ENCODE peak calls at places on chromosomes 7 and 10, in seven cellular contexts. E is fibroblast of lung, C is lower lobe of right lung, A is GM23248, F is left ventricle myocardium inferior, O is RWPE2, R is BJ. Q is an unnamed sample.

GRCh38 chr10:44975487-44976331 is 2.9 kb downstream of the DEPP1 start:
- DNase-seq in E (peak), C (no peak), R (no peak), A (peak), F (no peak), O (no peak), Q (no peak)

GRCh38 chr10:130021373-130021950 is 57.4 kb upstream of the EBF3 start:
- DNase-seq in O (no peak), A (peak), E (peak), C (no peak), R (peak), F (no peak), Q (no peak)

GRCh38 chr10:16933799-16934198 is 116.6 kb upstream of the RSU1 start:
- DNase-seq in C (no peak), F (no peak), E (no peak), R (no peak), A (no peak), O (no peak), Q (peak)

GRCh38 chr7:41131956-41132355 is 570.9 kb downstream of the INHBA start:
- DNase-seq in C (no peak), R (no peak), F (no peak), A (no peak), E (no peak), O (no peak), Q (no peak)

GRCh38 chr7:55048221-55048859 is 29.5 kb downstream of the EGFR start:
- DNase-seq in A (no peak), C (no peak), R (no peak), O (no peak), E (peak), F (no peak), Q (no peak)

GRCh38 chr7:44633254-44634186 is 27.1 kb downstream of the OGDH start:
- DNase-seq in A (peak), C (peak), F (peak), E (peak), O (no peak), R (peak), Q (peak)

GRCh38 chr10:113854757-113855626 is 531 bp downstream of the NHLRC2 start:
- DNase-seq in E (peak), O (peak), F (peak), R (no peak), C (peak), A (peak), Q (peak)

GRCh38 chr10:71419002-71419540 is 22.4 kb downstream of the CDH23 start:
- DNase-seq in C (no peak), A (no peak), E (no peak), O (no peak), R (no peak), F (no peak), Q (no peak)

GRCh38 chr7:43938892-43939482 is 12.8 kb downstream of the UBE2D4 start:
- DNase-seq in C (no peak), O (no peak), A (no peak), R (no peak), F (no peak), E (no peak), Q (no peak)

GRCh38 chr7:116984917-116985316 is 31.6 kb downstream of the ST7 start:
- DNase-seq in R (no peak), A (peak), O (no peak), E (peak), F (no peak), C (no peak), Q (no peak)

GRCh38 chr7:111113263-111114017 is 22.5 kb downstream of the LRRN3 start:
- DNase-seq in R (no peak), F (no peak), E (peak), A (peak), C (no peak), O (no peak), Q (peak)

GRCh38 chr10:12980713-12981306 is 20.7 kb downstream of the CCDC3 start:
- DNase-seq in F (no peak), A (no peak), C (no peak), E (no peak), R (no peak), O (no peak), Q (no peak)

GRCh38 chr7:7972128-7972527 is 3.5 kb downstream of the GLCCI1 start:
- DNase-seq in E (no peak), F (no peak), A (no peak), C (no peak), O (no peak), R (no peak), Q (no peak)

GRCh38 chr10:110843031-110843430 is 28.7 kb upstream of the PDCD4 start:
- DNase-seq in R (no peak), O (no peak), C (no peak), A (no peak), F (no peak), E (no peak), Q (peak)

GRCh38 chr10:51156913-51157312 is 82.6 kb downstream of the PRKG1 start:
- DNase-seq in F (no peak), A (peak), R (peak), E (peak), C (no peak), O (no peak), Q (no peak)

GRCh38 chr7:434891-435486 is 84.7 kb downstream of the PDGFA start:
- DNase-seq in O (no peak), E (no peak), A (no peak), R (no peak), C (no peak), F (no peak), Q (no peak)

GRCh38 chr10:102140913-102141540 is 8.2 kb downstream of the PPRC1 start:
- DNase-seq in F (no peak), E (no peak), R (no peak), O (no peak), A (no peak), C (no peak), Q (no peak)

GRCh38 chr10:86450806-86451603 is 70.6 kb downstream of the WAPL start:
- DNase-seq in O (no peak), C (no peak), E (no peak), R (no peak), F (no peak), A (no peak), Q (no peak)

GRCh38 chr7:74040791-74041520 is 13.0 kb downstream of the ELN start:
- DNase-seq in C (no peak), R (no peak), A (no peak), O (no peak), E (no peak), F (no peak), Q (no peak)

GRCh38 chr10:44125879-44126675 is 258.8 kb downstream of the CXCL12 start:
- DNase-seq in A (peak), O (no peak), E (peak), F (no peak), R (peak), C (no peak), Q (no peak)

GRCh38 chr10:10797467-10797866 is 220.2 kb upstream of the CELF2 start:
- DNase-seq in O (no peak), A (peak), F (no peak), R (no peak), E (peak), C (no peak), Q (no peak)

GRCh38 chr10:79358811-79359210 is 11.5 kb downstream of the PPIF start:
- DNase-seq in A (no peak), E (no peak), O (no peak), F (no peak), R (no peak), C (no peak), Q (no peak)

GRCh38 chr10:100101526-100102076 is 19.9 kb upstream of the CPN1 start:
- DNase-seq in C (no peak), E (no peak), F (no peak), O (no peak), R (no peak), A (peak), Q (no peak)

GRCh38 chr7:44261239-44261638 is 60.5 kb downstream of the YKT6 start:
- DNase-seq in C (no peak), A (no peak), F (no peak), E (no peak), R (no peak), O (no peak), Q (peak)

GRCh38 chr7:70614237-70614984 is 517.5 kb upstream of the GALNT17 start:
- DNase-seq in E (peak), F (peak), C (no peak), R (no peak), A (peak), O (no peak), Q (peak)

GRCh38 chr7:101626069-101626671 is 2.9 kb downstream of the MYL10 start:
- DNase-seq in E (no peak), R (no peak), A (no peak), F (no peak), C (no peak), O (no peak), Q (no peak)

GRCh38 chr7:101921061-101921460 is 103.6 kb downstream of the CUX1 start:
- DNase-seq in R (no peak), O (no peak), C (peak), E (no peak), F (no peak), A (no peak), Q (no peak)

GRCh38 chr7:150415161-150416160 is 35.0 kb upstream of the GIMAP8 start:
- DNase-seq in E (no peak), A (no peak), C (no peak), F (no peak), O (no peak), R (no peak), Q (no peak)

GRCh38 chr10:134743-135600 is at the start of gene ZMYND11:
- DNase-seq in O (no peak), R (no peak), A (peak), C (peak), F (peak), E (peak), Q (peak)

GRCh38 chr10:11437391-11438241 is 173.8 kb downstream of the USP6NL start:
- DNase-seq in E (no peak), A (no peak), F (no peak), O (no peak), R (no peak), C (no peak), Q (no peak)

GRCh38 chr7:99997545-99998137 is 17.8 kb upstream of the ZKSCAN1 start:
- DNase-seq in C (peak), R (no peak), O (peak), A (peak), E (peak), F (peak), Q (peak)
- H3K4me3 ChIP-seq in C (peak), R (peak), O (no peak), A (peak), E (no peak), F (peak), Q (peak)

GRCh38 chr7:152865011-152865410 is 105.5 kb downstream of the ACTR3B start:
- DNase-seq in E (no peak), O (no peak), C (no peak), R (no peak), F (no peak), A (no peak), Q (no peak)
- H3K4me3 ChIP-seq in E (no peak), O (no peak), C (no peak), R (no peak), F (no peak), A (no peak), Q (no peak)

DNA sequence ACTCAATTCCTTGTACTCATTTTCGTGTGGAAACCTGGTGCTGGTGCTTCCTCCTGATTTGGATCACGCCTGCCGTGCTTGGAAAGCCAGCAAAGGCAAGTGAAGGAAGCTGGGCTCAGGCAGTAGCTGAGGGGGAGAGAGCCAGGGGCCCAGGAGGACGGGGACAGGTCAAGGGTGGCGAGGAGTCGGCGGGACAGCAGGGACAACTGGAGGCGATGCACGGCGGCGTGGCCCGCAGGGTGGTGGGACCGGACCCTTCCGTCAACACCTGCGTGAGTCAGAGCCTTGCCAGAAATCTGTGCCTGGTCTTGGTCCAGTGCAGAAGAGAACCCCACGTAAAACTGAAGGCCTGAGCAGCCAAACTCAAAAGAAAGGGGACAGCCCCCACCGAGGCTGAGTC is 309.7 kb upstream of the SHH start:
- DNase-seq in A (no peak), E (no peak), C (no peak), F (no peak), O (no peak), R (no peak), Q (no peak)
- H3K4me3 ChIP-seq in A (no peak), E (no peak), C (no peak), F (no peak), O (no peak), R (no peak), Q (no peak)

GRCh38 chr10:122475130-122475529 is 13.8 kb downstream of the HTRA1 start:
- DNase-seq in C (no peak), O (no peak), F (peak), E (no peak), A (peak), R (no peak), Q (no peak)

GRCh38 chr10:122474145-122474739 is 12.9 kb downstream of the HTRA1 start:
- DNase-seq in F (no peak), O (no peak), A (no peak), R (no peak), E (no peak), C (no peak), Q (no peak)

GRCh38 chr10:122477436-122477835 is 16.1 kb downstream of the HTRA1 start:
- DNase-seq in O (no peak), C (no peak), A (no peak), E (no peak), F (no peak), R (no peak), Q (no peak)

GRCh38 chr10:122475581-122475980 is 14.2 kb downstream of the HTRA1 start:
- DNase-seq in E (peak), R (no peak), O (no peak), F (no peak), A (peak), C (no peak), Q (no peak)

GRCh38 chr10:122476034-122476695 is 14.8 kb downstream of the HTRA1 start:
- DNase-seq in F (no peak), R (no peak), C (no peak), O (peak), E (no peak), A (peak), Q (no peak)
- H3K4me3 ChIP-seq in F (no peak), R (no peak), C (no peak), O (no peak), E (no peak), A (no peak), Q (no peak)